ENCODE peak calls at places on chromosome 17, in five cellular contexts. One of them, this sample, is unnamed.

GRCh38 chr17:30720013-30720471 is 104.5 kb downstream of the CRLF3 start:
- DNase-seq in spleen: peak; percentile 51
- DNase-seq in activated CD8-positive, alpha-beta T cell treated with anti-CD3 and anti-CD28 coated beads for 36 hours: no peak
- DNase-seq in GM12865: no peak
- DNase-seq in epithelial cell of esophagus: no peak
- DNase-seq in this sample: peak; percentile 73

GRCh38 chr17:30249460-30249859 is 14.0 kb upstream of the SLC6A4 start:
- DNase-seq in spleen: no peak
- DNase-seq in activated CD8-positive, alpha-beta T cell treated with anti-CD3 and anti-CD28 coated beads for 36 hours: no peak
- DNase-seq in GM12865: no peak
- DNase-seq in epithelial cell of esophagus: no peak
- DNase-seq in this sample: no peak

GRCh38 chr17:76772842-76773521 is 35.1 kb downstream of the MFSD11 start:
- DNase-seq in spleen: no peak
- DNase-seq in activated CD8-positive, alpha-beta T cell treated with anti-CD3 and anti-CD28 coated beads for 36 hours: peak; percentile 71
- DNase-seq in GM12865: no peak
- DNase-seq in epithelial cell of esophagus: peak; percentile 89
- DNase-seq in this sample: no peak

GRCh38 chr17:68944435-68945035 is 10.7 kb downstream of the ABCA8 start:
- DNase-seq in spleen: no peak
- DNase-seq in activated CD8-positive, alpha-beta T cell treated with anti-CD3 and anti-CD28 coated beads for 36 hours: no peak
- DNase-seq in GM12865: no peak
- DNase-seq in epithelial cell of esophagus: no peak
- DNase-seq in this sample: no peak

GRCh38 chr17:46056800-46057304 is 57.8 kb downstream of the STH start:
- DNase-seq in spleen: no peak
- DNase-seq in activated CD8-positive, alpha-beta T cell treated with anti-CD3 and anti-CD28 coated beads for 36 hours: peak; percentile 41
- DNase-seq in GM12865: no peak
- DNase-seq in epithelial cell of esophagus: peak; percentile 27
- DNase-seq in this sample: no peak

GRCh38 chr17:9728564-9728963 is 62.8 kb downstream of the DHRS7C start:
- DNase-seq in spleen: no peak
- DNase-seq in activated CD8-positive, alpha-beta T cell treated with anti-CD3 and anti-CD28 coated beads for 36 hours: no peak
- DNase-seq in GM12865: no peak
- DNase-seq in epithelial cell of esophagus: no peak
- DNase-seq in this sample: peak; percentile 79

GRCh38 chr17:33786478-33786877 is 468.6 kb upstream of the CCL2 start:
- DNase-seq in spleen: no peak
- DNase-seq in activated CD8-positive, alpha-beta T cell treated with anti-CD3 and anti-CD28 coated beads for 36 hours: no peak
- DNase-seq in GM12865: no peak
- DNase-seq in epithelial cell of esophagus: no peak
- DNase-seq in this sample: no peak

GRCh38 chr17:30921544-30922196 is at the start of gene ADAP2:
- DNase-seq in spleen: peak; percentile 91
- DNase-seq in activated CD8-positive, alpha-beta T cell treated with anti-CD3 and anti-CD28 coated beads for 36 hours: no peak
- DNase-seq in GM12865: peak; percentile 36
- DNase-seq in epithelial cell of esophagus: peak; percentile 67
- DNase-seq in this sample: no peak

GRCh38 chr17:51118330-51119195 is 2.1 kb downstream of the SPAG9 start:
- DNase-seq in spleen: no peak
- DNase-seq in activated CD8-positive, alpha-beta T cell treated with anti-CD3 and anti-CD28 coated beads for 36 hours: peak; percentile 19
- DNase-seq in GM12865: peak; percentile 17
- DNase-seq in epithelial cell of esophagus: peak; percentile 16
- DNase-seq in this sample: no peak

GRCh38 chr17:40023590-40024292 is 8.5 kb downstream of the CSF3 start:
- DNase-seq in spleen: no peak
- DNase-seq in activated CD8-positive, alpha-beta T cell treated with anti-CD3 and anti-CD28 coated beads for 36 hours: no peak
- DNase-seq in GM12865: no peak
- DNase-seq in epithelial cell of esophagus: no peak
- DNase-seq in this sample: no peak

GRCh38 chr17:56131431-56131830 is 21.8 kb upstream of the ANKFN1 start:
- DNase-seq in spleen: no peak
- DNase-seq in activated CD8-positive, alpha-beta T cell treated with anti-CD3 and anti-CD28 coated beads for 36 hours: no peak
- DNase-seq in GM12865: no peak
- DNase-seq in epithelial cell of esophagus: no peak
- DNase-seq in this sample: no peak

GRCh38 chr17:64209983-64210382 is 53.1 kb downstream of the TEX2 start:
- DNase-seq in spleen: no peak
- DNase-seq in activated CD8-positive, alpha-beta T cell treated with anti-CD3 and anti-CD28 coated beads for 36 hours: peak; percentile 21
- DNase-seq in GM12865: no peak
- DNase-seq in epithelial cell of esophagus: peak; percentile 89
- DNase-seq in this sample: no peak

GRCh38 chr17:39838057-39838456 is 26.1 kb downstream of the IKZF3 start:
- DNase-seq in spleen: no peak
- DNase-seq in activated CD8-positive, alpha-beta T cell treated with anti-CD3 and anti-CD28 coated beads for 36 hours: no peak
- DNase-seq in GM12865: no peak
- DNase-seq in epithelial cell of esophagus: no peak
- DNase-seq in this sample: no peak

GRCh38 chr17:57666946-57667345 is 78.2 kb downstream of the CCDC182 start:
- DNase-seq in spleen: peak; percentile 54
- DNase-seq in activated CD8-positive, alpha-beta T cell treated with anti-CD3 and anti-CD28 coated beads for 36 hours: no peak
- DNase-seq in GM12865: no peak
- DNase-seq in epithelial cell of esophagus: no peak
- DNase-seq in this sample: peak; percentile 79

GRCh38 chr17:13385481-13385907 is 216.2 kb downstream of the HS3ST3A1 start:
- DNase-seq in spleen: no peak
- DNase-seq in activated CD8-positive, alpha-beta T cell treated with anti-CD3 and anti-CD28 coated beads for 36 hours: no peak
- DNase-seq in GM12865: no peak
- DNase-seq in epithelial cell of esophagus: peak; percentile 37
- DNase-seq in this sample: no peak

GRCh38 chr17:61338000-61338864 is 61.4 kb upstream of the TBX2 start:
- DNase-seq in spleen: no peak
- DNase-seq in activated CD8-positive, alpha-beta T cell treated with anti-CD3 and anti-CD28 coated beads for 36 hours: no peak
- DNase-seq in GM12865: no peak
- DNase-seq in epithelial cell of esophagus: peak; percentile 56
- DNase-seq in this sample: no peak

GRCh38 chr17:57410169-57410568 is 153.8 kb downstream of the MSI2 start:
- DNase-seq in spleen: no peak
- DNase-seq in activated CD8-positive, alpha-beta T cell treated with anti-CD3 and anti-CD28 coated beads for 36 hours: no peak
- DNase-seq in GM12865: no peak
- DNase-seq in epithelial cell of esophagus: no peak
- DNase-seq in this sample: no peak

GRCh38 chr17:52681486-52681885 is 523.0 kb upstream of the CA10 start:
- DNase-seq in spleen: no peak
- DNase-seq in activated CD8-positive, alpha-beta T cell treated with anti-CD3 and anti-CD28 coated beads for 36 hours: no peak
- DNase-seq in GM12865: no peak
- DNase-seq in epithelial cell of esophagus: no peak
- DNase-seq in this sample: no peak

DNA sequence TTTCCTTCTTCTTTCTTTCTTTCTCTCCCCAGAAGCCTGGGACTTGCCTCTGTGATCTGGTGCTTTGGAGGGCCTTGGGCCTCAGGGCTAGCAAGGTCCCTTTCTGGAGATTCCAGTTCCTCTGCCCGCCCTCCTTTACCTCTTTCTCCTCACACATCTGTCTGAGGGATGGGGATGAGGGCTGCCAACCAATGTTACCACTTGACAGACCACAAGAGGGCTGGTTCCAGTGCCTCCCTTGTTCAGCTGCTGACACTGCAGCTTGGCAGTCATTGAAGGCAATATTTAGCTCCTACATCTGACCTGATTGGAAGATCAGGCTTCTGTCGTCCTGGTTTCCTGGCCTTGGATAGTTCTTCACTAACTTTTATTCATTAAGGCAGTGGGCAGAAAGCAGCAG is 3.6 kb upstream of the ZNF652 start:
- DNase-seq in spleen: no peak
- DNase-seq in activated CD8-positive, alpha-beta T cell treated with anti-CD3 and anti-CD28 coated beads for 36 hours: peak; percentile 50
- DNase-seq in GM12865: peak; percentile 40
- DNase-seq in epithelial cell of esophagus: peak; percentile 35
- DNase-seq in this sample: no peak
- TF ChIP-seq CTCF in spleen: no peak
- TF ChIP-seq CTCF in activated CD8-positive, alpha-beta T cell treated with anti-CD3 and anti-CD28 coated beads for 36 hours: no peak
- TF ChIP-seq CTCF in GM12865: no peak
- TF ChIP-seq CTCF in epithelial cell of esophagus: peak; percentile 34
- TF ChIP-seq CTCF in this sample: peak; percentile 25

DNA sequence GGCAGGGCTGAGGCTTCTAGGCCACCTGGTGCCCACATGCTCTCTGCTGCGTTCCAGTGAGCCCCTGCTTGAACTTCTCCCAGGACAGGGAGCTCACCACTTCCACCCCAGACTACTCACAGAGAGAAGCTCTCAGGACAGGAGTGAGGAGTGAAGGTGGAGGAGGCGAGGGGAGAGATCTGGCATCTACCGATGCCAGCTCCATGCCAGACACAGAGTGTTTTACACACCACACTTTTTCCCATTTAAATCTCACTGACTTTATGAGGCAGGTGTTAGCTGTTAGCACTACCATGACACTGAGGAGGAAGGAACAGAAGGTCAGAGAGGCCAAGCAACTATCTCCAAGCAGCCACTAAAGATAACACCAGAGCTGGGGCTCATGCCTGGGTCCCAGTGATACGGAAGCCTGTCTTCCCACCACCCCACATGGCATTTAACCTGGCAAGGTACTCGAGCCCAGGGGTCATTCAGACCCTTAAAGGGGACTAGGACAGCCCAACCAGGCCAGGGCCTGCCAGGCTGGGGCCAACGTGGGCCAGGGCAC is 6.8 kb downstream of the FAM83G start:
- DNase-seq in spleen: no peak
- DNase-seq in activated CD8-positive, alpha-beta T cell treated with anti-CD3 and anti-CD28 coated beads for 36 hours: no peak
- DNase-seq in GM12865: no peak
- DNase-seq in epithelial cell of esophagus: no peak
- DNase-seq in this sample: no peak
- TF ChIP-seq CTCF in spleen: no peak
- TF ChIP-seq CTCF in activated CD8-positive, alpha-beta T cell treated with anti-CD3 and anti-CD28 coated beads for 36 hours: no peak
- TF ChIP-seq CTCF in GM12865: no peak
- TF ChIP-seq CTCF in epithelial cell of esophagus: no peak
- TF ChIP-seq CTCF in this sample: no peak

GRCh38 chr17:73091770-73092517 is 544 bp downstream of the SLC39A11 start:
- DNase-seq in spleen: peak; percentile 76
- DNase-seq in activated CD8-positive, alpha-beta T cell treated with anti-CD3 and anti-CD28 coated beads for 36 hours: no peak
- DNase-seq in GM12865: peak; percentile 33
- DNase-seq in epithelial cell of esophagus: peak; percentile 91
- DNase-seq in this sample: no peak

GRCh38 chr17:73089918-73090317 is 2.6 kb downstream of the SLC39A11 start:
- DNase-seq in spleen: no peak
- DNase-seq in activated CD8-positive, alpha-beta T cell treated with anti-CD3 and anti-CD28 coated beads for 36 hours: no peak
- DNase-seq in GM12865: no peak
- DNase-seq in epithelial cell of esophagus: no peak
- DNase-seq in this sample: no peak

GRCh38 chr17:73089322-73089721 is 3.2 kb downstream of the SLC39A11 start:
- DNase-seq in spleen: no peak
- DNase-seq in activated CD8-positive, alpha-beta T cell treated with anti-CD3 and anti-CD28 coated beads for 36 hours: no peak
- DNase-seq in GM12865: no peak
- DNase-seq in epithelial cell of esophagus: no peak
- DNase-seq in this sample: no peak

GRCh38 chr17:73091410-73091769 is 1.1 kb downstream of the SLC39A11 start:
- DNase-seq in spleen: no peak
- DNase-seq in activated CD8-positive, alpha-beta T cell treated with anti-CD3 and anti-CD28 coated beads for 36 hours: no peak
- DNase-seq in GM12865: no peak
- DNase-seq in epithelial cell of esophagus: no peak
- DNase-seq in this sample: no peak

GRCh38 chr17:73090396-73091202 is 1.9 kb downstream of the SLC39A11 start:
- DNase-seq in spleen: no peak
- DNase-seq in activated CD8-positive, alpha-beta T cell treated with anti-CD3 and anti-CD28 coated beads for 36 hours: no peak
- DNase-seq in GM12865: no peak
- DNase-seq in epithelial cell of esophagus: no peak
- DNase-seq in this sample: no peak
- TF ChIP-seq CTCF in spleen: no peak
- TF ChIP-seq CTCF in activated CD8-positive, alpha-beta T cell treated with anti-CD3 and anti-CD28 coated beads for 36 hours: no peak
- TF ChIP-seq CTCF in GM12865: no peak
- TF ChIP-seq CTCF in epithelial cell of esophagus: no peak
- TF ChIP-seq CTCF in this sample: no peak

GRCh38 chr17:4364622-4365041 is 1.8 kb downstream of the UBE2G1 start:
- DNase-seq in spleen: peak; percentile 83
- DNase-seq in activated CD8-positive, alpha-beta T cell treated with anti-CD3 and anti-CD28 coated beads for 36 hours: no peak
- DNase-seq in GM12865: no peak
- DNase-seq in epithelial cell of esophagus: no peak
- DNase-seq in this sample: no peak

GRCh38 chr17:4365103-4365627 is 1.3 kb downstream of the UBE2G1 start:
- DNase-seq in spleen: peak; percentile 97
- DNase-seq in activated CD8-positive, alpha-beta T cell treated with anti-CD3 and anti-CD28 coated beads for 36 hours: peak; percentile 94
- DNase-seq in GM12865: peak; percentile 98
- DNase-seq in epithelial cell of esophagus: peak; percentile 93
- DNase-seq in this sample: peak; percentile 93

GRCh38 chr17:4368341-4368740 is 1.9 kb upstream of the UBE2G1 start:
- DNase-seq in spleen: peak; percentile 52
- DNase-seq in activated CD8-positive, alpha-beta T cell treated with anti-CD3 and anti-CD28 coated beads for 36 hours: no peak
- DNase-seq in GM12865: no peak
- DNase-seq in epithelial cell of esophagus: no peak
- DNase-seq in this sample: no peak

GRCh38 chr17:4365628-4366311 is 705 bp downstream of the UBE2G1 start:
- DNase-seq in spleen: peak; percentile 92
- DNase-seq in activated CD8-positive, alpha-beta T cell treated with anti-CD3 and anti-CD28 coated beads for 36 hours: peak; percentile 56
- DNase-seq in GM12865: peak; percentile 51
- DNase-seq in epithelial cell of esophagus: peak; percentile 15
- DNase-seq in this sample: no peak

DNA sequence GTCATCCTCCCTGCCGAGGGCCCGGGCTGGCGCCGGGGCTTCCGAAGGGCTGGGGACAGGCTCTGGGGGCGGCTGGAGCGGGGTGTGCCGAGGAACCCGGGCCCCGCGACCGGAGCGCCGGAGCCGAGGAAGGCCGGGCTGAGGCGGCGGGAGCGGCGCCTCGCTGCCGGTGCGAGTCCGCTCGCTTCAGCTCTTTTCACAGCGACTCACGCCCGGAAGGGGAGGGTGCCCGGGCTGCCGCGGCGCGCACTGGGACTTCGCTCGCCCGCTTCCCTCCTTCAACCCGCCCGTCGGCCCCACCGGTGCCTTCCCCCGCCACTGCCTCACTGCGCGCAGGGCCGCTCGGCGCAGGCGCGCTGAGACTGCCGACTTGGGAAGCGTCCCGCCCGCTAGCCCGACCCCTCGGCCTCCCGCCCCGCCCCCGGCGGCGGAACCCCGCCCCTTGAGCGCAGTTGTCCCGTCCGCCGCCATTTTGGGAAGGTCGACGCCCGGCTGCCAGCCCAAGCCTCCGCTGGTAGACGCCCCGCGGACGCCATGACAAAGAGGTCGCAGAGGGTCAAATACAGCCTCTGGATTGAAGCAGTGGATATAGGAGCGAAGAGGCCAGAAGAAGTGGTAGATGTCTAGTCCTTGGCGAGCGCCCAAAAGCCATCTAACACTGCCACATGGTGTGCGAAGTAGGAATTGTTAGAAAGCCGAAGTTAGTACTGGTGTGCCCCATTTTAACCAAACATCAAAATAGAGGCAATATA is at the start of gene UBE2G1:
- DNase-seq in spleen: peak; percentile 100
- DNase-seq in activated CD8-positive, alpha-beta T cell treated with anti-CD3 and anti-CD28 coated beads for 36 hours: peak; percentile 98
- DNase-seq in GM12865: peak; percentile 99
- DNase-seq in epithelial cell of esophagus: peak; percentile 97
- DNase-seq in this sample: peak; percentile 99
- TF ChIP-seq CTCF in spleen: no peak
- TF ChIP-seq CTCF in activated CD8-positive, alpha-beta T cell treated with anti-CD3 and anti-CD28 coated beads for 36 hours: peak; percentile 28
- TF ChIP-seq CTCF in GM12865: peak; percentile 28
- TF ChIP-seq CTCF in epithelial cell of esophagus: peak; percentile 44
- TF ChIP-seq CTCF in this sample: peak; percentile 55

This sample was measured in osteocyte.